ENCODE peak calls at places on chromosome 7, in nine cellular contexts. Z, B, Q, H, V, P, O, U and T are unnamed samples.

GRCh38 chr7:123024989-123025758 is 29.7 kb upstream of the TAS2R16 start:
- DNase-seq in Q (peak), O (no peak), Z (peak), P (peak), B (no peak), U (no peak), H (peak), V (no peak), T (peak)

GRCh38 chr7:8229927-8230326 is 32.0 kb downstream of the ICA1 start:
- DNase-seq in V (no peak), Q (no peak), U (no peak), B (no peak), H (no peak), P (no peak), Z (no peak), O (no peak), T (no peak)

GRCh38 chr7:140273417-140273816 is 96.6 kb upstream of the KDM7A start:
- DNase-seq in V (no peak), H (no peak), Z (no peak), P (no peak), Q (no peak), U (no peak), B (peak), O (no peak), T (no peak)

GRCh38 chr7:44150466-44150832 is 9.3 kb upstream of the MYL7 start:
- DNase-seq in Z (no peak), O (no peak), U (no peak), P (no peak), V (no peak), B (no peak), H (no peak), Q (no peak), T (peak)

GRCh38 chr7:35694161-35694783 is 663 bp downstream of the HERPUD2 start:
- DNase-seq in B (no peak), U (no peak), O (no peak), Q (peak), P (no peak), Z (peak), V (no peak), H (peak), T (no peak)

GRCh38 chr7:12607134-12607533 is 36.6 kb downstream of the SCIN start:
- DNase-seq in V (no peak), H (no peak), Q (no peak), P (no peak), O (no peak), U (no peak), Z (no peak), B (no peak), T (no peak)

GRCh38 chr7:78769551-78770101 is 683.8 kb downstream of the MAGI2 start:
- DNase-seq in H (peak), O (no peak), Z (no peak), V (no peak), Q (no peak), P (no peak), B (no peak), U (no peak), T (no peak)

GRCh38 chr7:148543-148931 is 43.8 kb upstream of the FAM20C start:
- DNase-seq in V (no peak), B (no peak), Z (no peak), P (no peak), U (no peak), O (no peak), H (peak), Q (no peak), T (no peak)

GRCh38 chr7:149856-150636 is 42.3 kb upstream of the FAM20C start:
- DNase-seq in H (no peak), B (no peak), P (no peak), V (no peak), Z (no peak), O (no peak), U (no peak), Q (no peak), T (peak)

GRCh38 chr7:30329706-30330105 is 45.3 kb downstream of the ZNRF2 start:
- DNase-seq in P (no peak), Z (no peak), V (no peak), B (no peak), Q (no peak), H (no peak), O (no peak), U (no peak), T (no peak)

GRCh38 chr7:30330134-30331111 is 46.0 kb downstream of the ZNRF2 start:
- DNase-seq in Z (no peak), P (no peak), U (no peak), O (no peak), H (no peak), B (no peak), Q (no peak), V (no peak), T (no peak)

GRCh38 chr7:30327813-30328212 is 43.4 kb downstream of the ZNRF2 start:
- DNase-seq in Z (peak), V (no peak), O (no peak), B (no peak), P (no peak), H (no peak), U (no peak), Q (peak), T (no peak)

GRCh38 chr7:30332549-30332948 is 48.2 kb downstream of the ZNRF2 start:
- DNase-seq in O (no peak), Z (no peak), B (no peak), H (no peak), Q (no peak), U (no peak), V (no peak), P (no peak), T (no peak)

DNA sequence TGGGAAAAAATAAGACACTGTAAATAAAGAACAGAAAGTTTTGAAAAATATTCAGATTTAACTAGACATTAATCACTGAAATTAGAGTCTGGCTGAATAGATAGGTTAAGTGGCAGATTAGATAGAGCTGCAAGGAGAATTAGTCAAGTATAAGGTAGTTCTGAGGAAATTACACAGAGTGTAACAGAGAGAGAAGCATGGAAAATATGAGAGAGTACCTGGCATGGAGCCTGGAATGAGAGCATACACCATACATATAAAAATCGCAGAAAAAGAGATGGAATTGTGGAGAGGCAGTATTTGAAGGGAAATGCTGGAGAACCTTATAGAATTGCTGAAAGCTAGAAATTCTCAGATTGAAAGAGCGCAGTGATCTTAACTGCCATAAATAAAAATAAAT is 46.9 kb downstream of the ZNRF2 start:
- DNase-seq in P (peak), H (no peak), U (no peak), Z (peak), B (no peak), V (no peak), Q (no peak), O (no peak), T (no peak)
- H3K4me2 ChIP-seq in P (no peak), H (no peak), U (no peak), Z (no peak), B (no peak), V (no peak), Q (no peak), O (no peak), T (no peak)

GRCh38 chr7:6630007-6630849 is 6.9 kb upstream of the ZNF316 start:
- DNase-seq in O (no peak), U (no peak), B (no peak), V (no peak), Z (peak), H (no peak), Q (no peak), P (no peak), T (peak)
- H3K4me3 ChIP-seq in O (no peak), U (no peak), B (no peak), V (no peak), Z (no peak), H (no peak), Q (no peak), P (no peak), T (no peak)

GRCh38 chr7:99393363-99394187 is 14.8 kb downstream of the PDAP1 start:
- DNase-seq in O (no peak), Z (no peak), P (no peak), V (peak), B (peak), Q (no peak), U (no peak), H (no peak), T (no peak)
- H3K4me2 ChIP-seq in O (no peak), Z (no peak), P (peak), V (peak), B (peak), Q (peak), U (peak), H (peak), T (no peak)

GRCh38 chr7:141744131-141744530 is 6.0 kb downstream of the SSBP1 start:
- DNase-seq in Q (no peak), P (no peak), O (no peak), Z (peak), B (no peak), V (no peak), H (no peak), U (no peak), T (no peak)

GRCh38 chr7:141739250-141739649 is 1.1 kb downstream of the SSBP1 start:
- DNase-seq in P (no peak), Q (no peak), H (no peak), O (no peak), U (no peak), V (no peak), Z (no peak), B (no peak), T (no peak)

GRCh38 chr7:141738592-141739013 is 445 bp downstream of the SSBP1 start:
- DNase-seq in P (no peak), V (no peak), O (no peak), Q (no peak), U (no peak), H (no peak), Z (no peak), B (no peak), T (no peak)

GRCh38 chr7:141737836-141738591 is at the start of gene SSBP1:
- DNase-seq in Q (peak), H (peak), P (peak), O (peak), Z (peak), U (peak), B (peak), V (peak), T (peak)

GRCh38 chr7:141742229-141742628 is 4.1 kb downstream of the SSBP1 start:
- DNase-seq in H (no peak), Q (no peak), B (no peak), P (no peak), U (no peak), O (no peak), V (no peak), Z (no peak), T (no peak)
- H3K4me3 ChIP-seq in H (no peak), Q (no peak), B (no peak), P (no peak), U (no peak), O (no peak), V (no peak), Z (no peak), T (no peak)

GRCh38 chr7:120547605-120548004 is 274.6 kb downstream of the KCND2 start:
- DNase-seq in O (no peak), Z (no peak), U (no peak), B (no peak), V (no peak), Q (no peak), H (no peak), P (no peak), T (no peak)

GRCh38 chr7:120554960-120555571 is 282.1 kb downstream of the KCND2 start:
- DNase-seq in B (peak), O (peak), V (no peak), U (no peak), Q (peak), P (peak), Z (peak), H (peak), T (peak)

GRCh38 chr7:120553497-120553896 is 280.5 kb downstream of the KCND2 start:
- DNase-seq in P (no peak), U (no peak), H (no peak), Z (no peak), O (no peak), V (no peak), B (no peak), Q (no peak), T (no peak)

GRCh38 chr7:120550494-120551048 is 277.6 kb downstream of the KCND2 start:
- DNase-seq in Q (peak), P (no peak), Z (peak), V (no peak), B (no peak), O (no peak), H (peak), U (no peak), T (no peak)
- H3K4me2 ChIP-seq in Q (no peak), P (no peak), Z (no peak), V (no peak), B (no peak), O (no peak), H (no peak), U (no peak), T (no peak)

GRCh38 chr7:6447589-6448210 is at the start of gene DAGLB:
- DNase-seq in Q (peak), H (peak), O (peak), U (peak), Z (peak), P (peak), B (peak), V (peak), T (peak)

GRCh38 chr7:6446977-6447588 is 671 bp downstream of the DAGLB start:
- DNase-seq in V (no peak), H (peak), Z (peak), Q (peak), B (no peak), P (peak), U (peak), O (peak), T (peak)

GRCh38 chr7:6444516-6445269 is 3.1 kb downstream of the DAGLB start:
- DNase-seq in U (no peak), Z (no peak), V (no peak), H (peak), Q (no peak), O (no peak), P (no peak), B (no peak), T (no peak)

GRCh38 chr7:6451224-6451705 is 3.5 kb upstream of the DAGLB start:
- DNase-seq in Q (no peak), O (no peak), Z (no peak), V (no peak), B (peak), H (no peak), U (no peak), P (no peak), T (no peak)

DNA sequence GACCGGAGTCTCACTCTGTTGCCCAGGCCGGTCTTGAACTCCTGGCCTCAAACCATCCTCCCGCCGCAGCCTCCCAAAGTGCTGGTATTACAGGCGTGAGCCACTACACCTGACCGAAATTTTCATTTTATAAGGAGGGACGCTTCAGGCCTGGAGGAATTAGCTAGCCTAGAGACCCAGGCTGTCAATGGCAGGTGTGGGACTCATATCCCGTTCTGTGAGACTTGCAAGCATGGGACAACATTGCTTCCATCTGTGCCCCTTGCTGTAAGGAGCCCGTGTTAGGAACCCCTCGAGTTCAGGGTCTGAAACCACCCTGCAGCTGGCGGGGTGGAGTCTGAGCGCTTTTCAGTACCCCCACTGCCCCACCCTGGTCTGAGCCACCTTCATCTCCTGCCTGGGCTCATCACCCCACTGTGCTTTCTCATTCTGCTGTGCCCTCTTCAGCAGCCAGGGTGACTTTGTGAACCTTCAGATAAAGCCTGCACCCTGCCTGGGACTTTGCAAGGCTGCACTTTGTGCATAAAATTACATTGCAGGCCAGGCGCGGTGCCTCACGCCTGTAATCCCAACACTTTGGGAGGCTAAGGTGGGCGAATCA is 1.3 kb upstream of the DAGLB start:
- DNase-seq in H (peak), Q (no peak), Z (no peak), O (no peak), U (no peak), V (no peak), B (no peak), P (no peak), T (no peak)
- H3K4me3 ChIP-seq in H (peak), Q (no peak), Z (no peak), O (peak), U (no peak), V (peak), B (no peak), P (no peak), T (no peak)

GRCh38 chr7:132406039-132406438 is 170.2 kb downstream of the PLXNA4 start:
- DNase-seq in H (no peak), P (peak), Q (no peak), V (no peak), O (no peak), B (no peak), Z (no peak), U (no peak), T (no peak)
- H3K4me2 ChIP-seq in H (no peak), P (no peak), Q (no peak), V (no peak), O (no peak), B (no peak), Z (no peak), U (no peak), T (no peak)

GRCh38 chr7:71937840-71938371 is 474.2 kb downstream of the CALN1 start:
- DNase-seq in Q (no peak), H (no peak), U (no peak), V (no peak), Z (no peak), O (no peak), B (no peak), P (no peak), T (no peak)

DNA sequence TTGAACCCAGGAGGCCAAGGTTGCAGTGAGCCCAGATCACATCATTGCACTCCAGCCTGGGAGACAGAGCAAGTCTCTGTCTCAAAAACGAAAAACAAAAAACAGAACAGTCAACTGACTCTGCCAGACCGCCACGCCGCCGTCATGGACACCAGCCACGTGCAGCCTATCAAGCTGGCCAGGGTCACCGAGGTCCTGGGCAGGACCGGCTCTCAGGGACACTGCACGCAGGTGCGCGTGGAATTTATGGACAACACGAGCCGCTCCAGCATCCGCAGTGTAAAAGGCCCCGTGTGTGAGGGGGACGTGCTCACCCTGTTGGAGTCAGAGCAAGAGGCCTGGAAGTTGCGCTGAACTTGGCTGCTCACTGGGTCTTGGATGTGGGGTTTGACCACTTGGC is 470.0 kb downstream of the CALN1 start:
- DNase-seq in U (no peak), H (no peak), O (no peak), V (no peak), B (no peak), Z (no peak), P (no peak), Q (no peak), T (no peak)
- H3K4me3 ChIP-seq in U (no peak), H (no peak), O (no peak), V (no peak), B (no peak), Z (no peak), P (no peak), Q (no peak), T (no peak)